ENCODE peak calls at places on chromosome 2, in seven cellular contexts. Y is MCF 10A; L is activated CD4-positive, alpha-beta T cell treated with anti-CD3 and anti-CD28 coated beads for 48 hours; H is activated effector memory CD4-positive, alpha-beta T cell treated with anti-CD3 and anti-CD28 coated beads, Interleukin-2, amount 50 U/mL, for 16 hours; K is naive thymus-derived CD8-positive, alpha-beta T cell; F is upper lobe of left lung; X is kidney tubule cell. S is an unnamed sample.

GRCh38 chr2:64784168-64785061 is 130.7 kb upstream of the SERTAD2 start:
- DNase-seq in Y (peak), L (no peak), H (no peak), K (no peak), F (peak), X (no peak), S (no peak)

GRCh38 chr2:232321156-232321816 is 57.3 kb upstream of the ALPP start:
- DNase-seq in Y (no peak), L (peak), H (peak), K (peak), F (no peak), X (no peak), S (no peak)

GRCh38 chr2:2662037-2662846 is 331.2 kb upstream of the MYT1L start:
- DNase-seq in Y (no peak), L (no peak), H (no peak), K (no peak), F (no peak), X (no peak), S (no peak)

GRCh38 chr2:28052691-28053090 is 162.2 kb downstream of the BABAM2 start:
- DNase-seq in Y (no peak), L (no peak), H (no peak), K (no peak), F (no peak), X (no peak), S (no peak)

GRCh38 chr2:56985609-56986008 is 801.8 kb downstream of the CCDC85A start:
- DNase-seq in Y (peak), L (no peak), H (no peak), K (no peak), F (no peak), X (no peak), S (no peak)

GRCh38 chr2:31378389-31378788 is 36.2 kb downstream of the XDH start:
- DNase-seq in Y (no peak), L (no peak), H (no peak), K (no peak), F (no peak), X (no peak), S (no peak)

GRCh38 chr2:64941751-64942150 is 47.4 kb upstream of the SLC1A4 start:
- DNase-seq in Y (no peak), L (no peak), H (no peak), K (no peak), F (no peak), X (no peak), S (no peak)

GRCh38 chr2:12300019-12300602 is 416.6 kb upstream of the TRIB2 start:
- DNase-seq in Y (peak), L (no peak), H (no peak), K (no peak), F (no peak), X (no peak), S (no peak)

GRCh38 chr2:154446324-154446723 is 252.2 kb upstream of the KCNJ3 start:
- DNase-seq in Y (no peak), L (no peak), H (no peak), K (no peak), F (no peak), X (no peak), S (no peak)

GRCh38 chr2:202717598-202718310 is 83.0 kb downstream of the FAM117B start:
- DNase-seq in Y (peak), L (no peak), H (no peak), K (no peak), F (no peak), X (peak), S (no peak)